ENCODE peak calls at places on chromosomes 11 and 22, in eight cellular contexts. R is body of pancreas; G is pancreas; H is mammary epithelial cell; N is PC-3; W is CD4-positive, CD25-positive, alpha-beta regulatory T cell; F is right cardiac atrium; P is ovary. B is an unnamed sample. For H3K27me3, the result is how much of the 10 kb centered on the place peaks cover.

GRCh38 chr11:19756675-19757475 is 44.2 kb downstream of the NAV2 start:
- DNase-seq in H (no peak), W (no peak), G (no peak), F (no peak), P (no peak), R (no peak), N (no peak), B (no peak)

GRCh38 chr11:10058356-10058755 is 235.7 kb downstream of the SBF2 start:
- DNase-seq in P (no peak), R (no peak), G (no peak), F (no peak), N (peak), W (no peak), H (no peak), B (no peak)

GRCh38 chr11:106137061-106137460 is 59.6 kb downstream of the AASDHPPT start:
- DNase-seq in R (no peak), H (no peak), G (no peak), P (no peak), N (peak), W (no peak), F (no peak), B (no peak)

GRCh38 chr11:6319879-6320410 is 356 bp downstream of the CAVIN3 start:
- DNase-seq in H (peak), F (peak), P (peak), N (no peak), R (peak), G (peak), W (no peak), B (peak)

GRCh38 chr11:96014234-96014633 is 90.3 kb upstream of the MTMR2 start:
- DNase-seq in G (no peak), N (peak), W (peak), F (no peak), P (no peak), R (no peak), H (peak), B (no peak)

GRCh38 chr11:10900686-10901415 is 43.0 kb upstream of the ZBED5 start:
- DNase-seq in P (no peak), R (no peak), G (no peak), H (peak), F (no peak), W (no peak), N (peak), B (no peak)

GRCh38 chr11:98561877-98562395 is 458.8 kb upstream of the CNTN5 start:
- DNase-seq in R (no peak), G (no peak), P (no peak), N (peak), H (peak), F (no peak), W (no peak), B (no peak)

GRCh38 chr22:25700996-25701815 is 40.8 kb upstream of the MYO18B start:
- DNase-seq in N (no peak), G (no peak), F (peak), R (no peak), H (no peak), P (no peak), W (no peak), B (no peak)

GRCh38 chr11:121270286-121270685 is 22.3 kb upstream of the SC5D start:
- DNase-seq in N (no peak), P (no peak), W (no peak), R (no peak), H (no peak), F (no peak), G (no peak), B (no peak)

GRCh38 chr11:57515332-57516060 is at the start of gene SLC43A1:
- DNase-seq in P (peak), H (no peak), F (peak), W (no peak), N (peak), G (peak), R (peak), B (peak)

GRCh38 chr11:206516-207212 is 535 bp downstream of the BET1L start:
- DNase-seq in P (peak), W (no peak), G (peak), N (no peak), F (no peak), H (peak), R (peak), B (peak)

GRCh38 chr11:72380132-72380503 is 54.2 kb downstream of the CLPB start:
- DNase-seq in F (no peak), P (no peak), G (no peak), R (no peak), N (no peak), H (no peak), W (no peak), B (no peak)

GRCh38 chr22:23714596-23715588 is 24.1 kb downstream of the RGL4 start:
- DNase-seq in P (no peak), F (no peak), R (no peak), H (no peak), W (no peak), N (no peak), G (no peak), B (no peak)

GRCh38 chr22:49404020-49404419 is 423.7 kb downstream of the BRD1 start:
- DNase-seq in R (no peak), P (no peak), N (no peak), H (no peak), F (no peak), G (no peak), W (no peak), B (no peak)

GRCh38 chr22:24443668-24444067 is 16.3 kb downstream of the ADORA2A start:
- DNase-seq in F (no peak), G (no peak), P (no peak), R (no peak), W (no peak), N (no peak), H (no peak), B (no peak)

GRCh38 chr22:20156042-20156389 is 5.2 kb upstream of the CCDC188 start:
- DNase-seq in H (no peak), R (no peak), N (no peak), F (no peak), G (no peak), W (no peak), P (no peak), B (no peak)

GRCh38 chr11:34620820-34621792 is at the start of gene EHF:
- DNase-seq in F (no peak), R (no peak), W (no peak), P (no peak), G (no peak), H (peak), N (peak), B (no peak)

GRCh38 chr11:9601041-9601875 is 27.8 kb downstream of the WEE1 start:
- DNase-seq in G (no peak), P (no peak), R (no peak), F (peak), H (peak), N (no peak), W (peak), B (no peak)

GRCh38 chr22:40506762-40507161 is 129.8 kb downstream of the MRTFA start:
- DNase-seq in N (no peak), H (no peak), R (no peak), W (no peak), F (no peak), G (no peak), P (no peak), B (no peak)

GRCh38 chr11:100576044-100577021 is 110.8 kb upstream of the ARHGAP42 start:
- DNase-seq in R (no peak), G (no peak), H (peak), P (no peak), N (peak), W (no peak), F (no peak), B (no peak)

GRCh38 chr11:127493330-127493729 is 492.8 kb upstream of the KIRREL3 start:
- DNase-seq in F (no peak), G (no peak), H (peak), P (no peak), N (peak), R (no peak), W (no peak), B (no peak)

GRCh38 chr22:30193031-30193794 is 53.3 kb downstream of the LIF start:
- DNase-seq in P (no peak), R (no peak), H (no peak), F (no peak), G (no peak), N (no peak), W (no peak), B (no peak)

GRCh38 chr11:12069053-12069676 is 41.2 kb upstream of the MICAL2 start:
- DNase-seq in H (no peak), R (no peak), F (no peak), G (no peak), P (no peak), W (no peak), N (no peak), B (no peak)

GRCh38 chr11:926341-926916 is 759 bp downstream of the AP2A2 start:
- DNase-seq in F (peak), W (no peak), P (no peak), H (peak), R (peak), N (peak), G (peak), B (peak)

GRCh38 chr11:104254347-104254746 is 90.4 kb upstream of the PDGFD start:
- DNase-seq in F (no peak), N (peak), G (peak), P (no peak), W (no peak), H (peak), R (peak), B (no peak)

GRCh38 chr11:61353109-61354067 is 8.3 kb downstream of the CYB561A3 start:
- DNase-seq in P (no peak), G (no peak), N (no peak), R (no peak), W (no peak), F (no peak), H (no peak), B (no peak)

GRCh38 chr11:92399702-92400101 is 175.1 kb downstream of the FAT3 start:
- DNase-seq in W (no peak), P (no peak), G (no peak), H (no peak), F (no peak), R (no peak), N (no peak), B (no peak)

GRCh38 chr11:111327908-111328624 is 29.7 kb downstream of the POU2AF3 start:
- DNase-seq in R (peak), W (no peak), N (no peak), H (no peak), G (peak), P (no peak), F (no peak), B (peak)

GRCh38 chr11:111326824-111327223 is 28.5 kb downstream of the POU2AF3 start:
- DNase-seq in R (no peak), F (no peak), N (no peak), W (no peak), P (no peak), G (no peak), H (no peak), B (no peak)

GRCh38 chr11:111331711-111332479 is 33.5 kb downstream of the POU2AF3 start:
- DNase-seq in P (peak), R (no peak), G (no peak), W (no peak), N (peak), F (no peak), H (peak), B (no peak)

GRCh38 chr11:111330234-111330893 is 32.0 kb downstream of the POU2AF3 start:
- DNase-seq in P (no peak), R (no peak), F (no peak), N (no peak), G (no peak), W (no peak), H (no peak), B (no peak)

GRCh38 chr11:111329306-111330204 is 31.2 kb downstream of the POU2AF3 start:
- DNase-seq in F (peak), R (peak), N (no peak), P (peak), W (no peak), H (no peak), G (peak), B (no peak)
- H3K27me3 ChIP-seq in F (under half), R (under half), N (under half), P (under half), W (under half), H (under half), G (under half), B (under half)

GRCh38 chr22:46539169-46539568 is 1.7 kb upstream of the CELSR1 start:
- DNase-seq in W (no peak), F (no peak), G (no peak), N (no peak), R (no peak), H (peak), P (no peak), B (peak)

GRCh38 chr22:46537946-46538815 is 761 bp upstream of the CELSR1 start:
- DNase-seq in H (peak), W (no peak), P (no peak), R (no peak), F (no peak), N (peak), G (no peak), B (no peak)

GRCh38 chr22:46537221-46537945 is at the start of gene CELSR1:
- DNase-seq in P (no peak), W (no peak), G (no peak), F (no peak), R (no peak), N (peak), H (peak), B (peak)

GRCh38 chr22:46536559-46537220 is 730 bp downstream of the CELSR1 start:
- DNase-seq in H (no peak), W (no peak), N (no peak), P (no peak), F (no peak), G (no peak), R (no peak), B (no peak)

GRCh38 chr22:46538816-46539163 is 1.4 kb upstream of the CELSR1 start:
- DNase-seq in N (peak), G (no peak), H (peak), R (no peak), F (no peak), W (no peak), P (no peak), B (no peak)
- H3K27me3 ChIP-seq in N (under half), G (under half), H (under half), R (under half), F (under half), W (under half), P (under half), B (under half)

GRCh38 chr22:47055921-47056320 is 293.5 kb downstream of the TBC1D22A start:
- DNase-seq in W (no peak), N (no peak), H (no peak), P (no peak), G (peak), F (no peak), R (no peak), B (no peak)

GRCh38 chr22:47055461-47055860 is 293.0 kb downstream of the TBC1D22A start:
- DNase-seq in P (no peak), F (no peak), W (no peak), N (no peak), G (peak), H (no peak), R (no peak), B (no peak)

GRCh38 chr22:47055073-47055355 is 292.6 kb downstream of the TBC1D22A start:
- DNase-seq in F (no peak), H (no peak), N (no peak), R (no peak), P (no peak), W (no peak), G (no peak), B (no peak)

GRCh38 chr22:47056776-47057470 is 294.5 kb downstream of the TBC1D22A start:
- DNase-seq in F (no peak), N (no peak), P (peak), W (no peak), H (no peak), R (no peak), G (peak), B (no peak)

GRCh38 chr22:47056361-47056760 is 293.9 kb downstream of the TBC1D22A start:
- DNase-seq in R (no peak), G (peak), H (no peak), W (no peak), P (peak), F (no peak), N (no peak), B (no peak)
- H3K27me3 ChIP-seq in R (under half), G (under half), H (under half), W (under half), P (under half), F (under half), N (under half), B (under half)

GRCh38 chr11:119749006-119749565 is 20.1 kb upstream of the NECTIN1 start:
- DNase-seq in W (no peak), F (no peak), R (no peak), N (no peak), H (no peak), G (no peak), P (no peak), B (no peak)

GRCh38 chr11:119747868-119748660 is 19.1 kb upstream of the NECTIN1 start:
- DNase-seq in G (no peak), R (no peak), F (no peak), P (no peak), H (no peak), W (no peak), N (no peak), B (no peak)

GRCh38 chr11:119751281-119752060 is 22.5 kb upstream of the NECTIN1 start:
- DNase-seq in F (no peak), N (no peak), G (no peak), P (no peak), H (peak), W (no peak), R (no peak), B (no peak)

GRCh38 chr11:119752324-119752723 is 23.3 kb upstream of the NECTIN1 start:
- DNase-seq in R (no peak), H (peak), P (no peak), G (no peak), N (no peak), W (no peak), F (no peak), B (no peak)

GRCh38 chr11:119750056-119750455 is 21.1 kb upstream of the NECTIN1 start:
- DNase-seq in H (no peak), G (no peak), N (no peak), F (no peak), W (no peak), P (no peak), R (no peak), B (no peak)
- H3K27me3 ChIP-seq in H (under half), G (under half), N (half or more), F (under half), W (under half), P (under half), R (under half), B (under half)

B was measured in lung.